ENCODE peak calls at places on chromosomes 13 and 19, in ten cellular contexts. J is BE2C, M is ascending aorta, V is HCT116, C is cardiac muscle cell, X is heart right ventricle, B is PC-9, G is right atrium auricular region, F is tibial nerve, S is GM23338. L is an unnamed sample. For H3K4me1, the result is how much of the 10 kb centered on the place peaks cover.

GRCh38 chr19:49997709-49998108 is 27.5 kb downstream of the VRK3 start:
- DNase-seq in J (peak), M (no peak), V (peak), C (peak), X (no peak), B (no peak), G (no peak), F (no peak), S (peak), L (peak)

GRCh38 chr19:2636897-2637683 is 65.4 kb downstream of the GNG7 start:
- DNase-seq in J (peak), M (no peak), V (no peak), C (peak), X (peak), B (peak), G (no peak), F (no peak), S (peak), L (peak)

GRCh38 chr13:52695856-52696255 is 43.2 kb downstream of the SUGT1 start:
- DNase-seq in J (no peak), M (no peak), V (no peak), C (peak), X (no peak), B (no peak), G (no peak), F (no peak), S (no peak), L (no peak)

GRCh38 chr13:98856983-98857382 is 104.5 kb upstream of the SLC15A1 start:
- DNase-seq in J (no peak), M (no peak), V (no peak), C (no peak), X (no peak), B (no peak), G (no peak), F (no peak), S (no peak), L (no peak)

GRCh38 chr19:1087813-1088418 is 7.3 kb downstream of the POLR2E start:
- DNase-seq in J (no peak), M (no peak), V (no peak), C (no peak), X (no peak), B (no peak), G (peak), F (no peak), S (no peak), L (no peak)

GRCh38 chr13:108926848-108927247 is 297.4 kb downstream of the MYO16 start:
- DNase-seq in J (no peak), M (no peak), V (no peak), C (no peak), X (no peak), B (no peak), G (no peak), F (no peak), S (no peak), L (no peak)

GRCh38 chr13:76769238-76769859 is 116.9 kb downstream of the KCTD12 start:
- DNase-seq in J (no peak), M (no peak), V (no peak), C (no peak), X (no peak), B (no peak), G (no peak), F (no peak), S (no peak), L (no peak)

GRCh38 chr19:31592456-31592855 is 243.2 kb upstream of the TSHZ3 start:
- DNase-seq in J (no peak), M (no peak), V (no peak), C (no peak), X (no peak), B (no peak), G (no peak), F (no peak), S (no peak), L (no peak)

GRCh38 chr13:59354665-59355064 is 809.1 kb downstream of the DIAPH3 start:
- DNase-seq in J (no peak), M (no peak), V (no peak), C (no peak), X (no peak), B (no peak), G (no peak), F (no peak), S (no peak), L (no peak)

GRCh38 chr13:73310366-73310765 is 251.6 kb downstream of the KLF5 start:
- DNase-seq in J (no peak), M (no peak), V (no peak), C (no peak), X (no peak), B (no peak), G (no peak), F (no peak), S (no peak), L (no peak)

GRCh38 chr19:1355974-1356865 is 27.5 kb upstream of the NDUFS7 start:
- DNase-seq in J (no peak), M (no peak), V (no peak), C (peak), X (no peak), B (no peak), G (no peak), F (no peak), S (no peak), L (peak)

GRCh38 chr19:3491396-3492119 is 8.3 kb upstream of the SMIM44 start:
- DNase-seq in J (no peak), M (no peak), V (no peak), C (no peak), X (no peak), B (no peak), G (no peak), F (no peak), S (no peak), L (no peak)

GRCh38 chr13:101556676-101557121 is 104.2 kb downstream of the ITGBL1 start:
- DNase-seq in J (no peak), M (peak), V (no peak), C (no peak), X (no peak), B (no peak), G (no peak), F (no peak), S (no peak), L (peak)

GRCh38 chr19:13104848-13105646 is 2.4 kb upstream of the LYL1 start:
- DNase-seq in J (no peak), M (peak), V (no peak), C (no peak), X (no peak), B (no peak), G (no peak), F (no peak), S (no peak), L (no peak)

GRCh38 chr13:22793598-22794134 is 387.1 kb upstream of the SGCG start:
- DNase-seq in J (no peak), M (no peak), V (peak), C (no peak), X (no peak), B (no peak), G (no peak), F (no peak), S (peak), L (no peak)

DNA sequence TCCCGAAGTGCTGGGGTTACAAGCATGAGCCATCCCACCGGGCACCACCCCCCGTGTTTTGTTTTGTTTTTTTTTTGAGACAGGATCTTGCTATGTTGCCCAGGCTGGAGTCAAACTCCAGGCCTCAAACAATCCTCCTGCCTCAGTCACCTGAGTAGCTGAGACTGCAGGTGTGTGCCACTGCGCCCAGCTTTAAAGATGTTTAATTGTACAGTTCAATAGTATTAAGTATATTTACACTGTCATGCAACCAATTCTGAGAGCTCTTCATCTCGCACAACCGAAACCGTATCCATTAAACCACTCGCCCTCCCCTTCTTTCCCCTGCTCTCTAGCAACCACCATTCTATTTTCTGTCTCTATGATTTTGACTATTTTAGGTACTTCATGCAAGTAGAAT is 15.6 kb downstream of the NUCB1 start:
- DNase-seq in J (no peak), M (no peak), V (no peak), C (no peak), X (no peak), B (no peak), G (no peak), F (no peak), S (no peak), L (no peak)
- H3K4me3 ChIP-seq in J (no peak), M (no peak), V (no peak), C (no peak), X (no peak), B (no peak), G (no peak), F (no peak), S (no peak), L (no peak)

DNA sequence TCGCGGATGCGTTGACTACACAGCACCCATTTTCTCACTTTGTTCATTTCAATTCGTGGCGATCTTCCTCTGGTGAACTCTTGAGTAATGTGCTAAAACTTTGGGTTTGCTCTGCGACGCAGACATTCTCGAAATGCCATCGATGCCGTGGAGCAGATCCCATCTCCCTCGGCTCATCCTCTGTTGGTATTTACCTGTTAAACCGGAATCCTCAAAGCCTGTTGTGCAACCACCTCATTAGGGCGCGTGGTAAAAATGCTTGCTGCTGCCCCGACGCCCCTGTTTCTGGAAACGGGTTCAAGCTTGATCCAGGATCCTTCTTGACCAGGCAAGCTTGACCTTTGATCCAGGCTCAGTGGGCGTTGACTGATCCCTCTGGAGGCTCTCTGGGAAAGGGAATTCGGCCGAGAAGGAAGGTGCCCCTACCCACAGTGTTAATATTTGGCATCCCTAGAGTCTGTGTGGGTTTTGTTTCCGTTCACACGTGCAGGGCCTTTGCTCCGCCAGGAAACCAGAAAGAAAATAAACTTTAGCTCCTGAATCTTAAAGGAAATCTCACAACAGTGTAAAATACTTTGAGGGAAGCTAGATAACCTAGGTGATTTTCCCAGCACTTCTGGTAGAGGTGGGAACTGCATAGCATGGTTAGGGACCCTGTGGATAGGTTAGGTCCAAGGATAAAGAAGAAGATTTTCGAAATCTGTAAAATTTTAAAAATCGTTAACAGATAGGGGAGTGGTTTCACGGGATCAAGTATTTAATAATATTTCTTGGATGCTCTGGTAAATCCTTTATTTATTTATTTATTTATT is 1.0 kb downstream of the LSM14A start:
- DNase-seq in J (no peak), M (no peak), V (no peak), C (peak), X (no peak), B (peak), G (no peak), F (peak), S (peak), L (peak)
- TF ChIP-seq CTCF in J (no peak), M (no peak), V (no peak), C (no peak), X (no peak), B (no peak), G (no peak), F (peak), S (peak), L (no peak)

GRCh38 chr19:46945668-46946067 is 74.0 kb upstream of the NPAS1 start:
- DNase-seq in J (no peak), M (peak), V (no peak), C (peak), X (no peak), B (no peak), G (no peak), F (no peak), S (no peak), L (no peak)

GRCh38 chr19:46944918-46945628 is 74.6 kb upstream of the NPAS1 start:
- DNase-seq in J (peak), M (peak), V (no peak), C (peak), X (peak), B (no peak), G (peak), F (peak), S (peak), L (peak)

GRCh38 chr19:46944123-46944718 is 75.4 kb upstream of the NPAS1 start:
- DNase-seq in J (no peak), M (no peak), V (no peak), C (no peak), X (no peak), B (no peak), G (no peak), F (no peak), S (no peak), L (peak)

GRCh38 chr19:46946090-46946489 is 73.5 kb upstream of the NPAS1 start:
- DNase-seq in J (no peak), M (no peak), V (no peak), C (no peak), X (no peak), B (no peak), G (no peak), F (no peak), S (no peak), L (no peak)

DNA sequence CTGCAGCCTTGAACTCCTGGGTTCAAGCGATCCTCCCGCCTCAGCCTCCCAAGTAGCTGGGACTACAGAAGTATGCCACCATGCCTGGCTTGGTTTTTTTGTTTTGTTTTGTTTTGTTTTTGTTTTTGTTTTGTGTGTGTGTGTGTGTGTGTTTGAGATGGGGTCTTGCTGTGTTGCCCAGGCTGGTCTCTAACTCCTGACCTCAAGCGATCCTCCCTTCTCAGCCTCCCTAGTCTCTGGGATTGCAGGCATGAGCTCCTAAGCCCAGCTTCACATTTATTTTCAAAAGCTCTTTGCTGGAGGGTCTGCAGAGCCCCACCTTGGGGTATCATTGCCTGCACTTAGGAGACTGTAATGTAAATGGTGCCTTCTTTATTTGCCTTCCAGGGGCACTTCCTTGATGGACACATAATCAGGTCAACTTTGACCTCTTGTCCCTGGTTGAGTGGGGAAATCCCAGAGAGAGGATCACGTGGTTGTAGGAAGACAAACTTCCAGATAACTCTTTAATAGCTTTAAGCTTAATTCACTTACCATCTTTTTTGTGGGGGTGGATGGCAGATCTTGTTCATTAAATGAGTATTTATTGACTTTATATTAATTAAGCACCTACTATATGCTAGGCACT is 72.9 kb upstream of the NPAS1 start:
- DNase-seq in J (no peak), M (no peak), V (no peak), C (no peak), X (no peak), B (no peak), G (no peak), F (no peak), S (no peak), L (no peak)
- H3K4me1 ChIP-seq in J (under half), M (under half), V (under half), C (under half), X (half or more), B (under half), G (half or more), F (under half), S (under half), L (under half)

GRCh38 chr19:6425732-6426686 is 1.4 kb upstream of the KHSRP start:
- DNase-seq in J (no peak), M (no peak), V (peak), C (no peak), X (no peak), B (no peak), G (no peak), F (no peak), S (no peak), L (no peak)

GRCh38 chr19:6427131-6427530 is 2.5 kb upstream of the KHSRP start:
- DNase-seq in J (no peak), M (no peak), V (no peak), C (no peak), X (no peak), B (no peak), G (no peak), F (no peak), S (no peak), L (no peak)

GRCh38 chr19:6431891-6432290 is 1.7 kb downstream of the SLC25A41 start:
- DNase-seq in J (no peak), M (no peak), V (no peak), C (no peak), X (no peak), B (no peak), G (no peak), F (no peak), S (no peak), L (no peak)

GRCh38 chr19:6433165-6433564 is 398 bp downstream of the SLC25A41 start:
- DNase-seq in J (no peak), M (no peak), V (no peak), C (no peak), X (no peak), B (no peak), G (no peak), F (no peak), S (no peak), L (no peak)

GRCh38 chr19:6429419-6430221 is 3.9 kb downstream of the SLC25A41 start:
- DNase-seq in J (no peak), M (no peak), V (no peak), C (no peak), X (no peak), B (no peak), G (no peak), F (no peak), S (no peak), L (no peak)
- H3K4me3 ChIP-seq in J (no peak), M (no peak), V (peak), C (no peak), X (no peak), B (no peak), G (no peak), F (no peak), S (no peak), L (no peak)